ENCODE peak calls at places on chromosomes 3 and 15, in five cellular contexts. R is NB4, P is astrocyte, L is activated T-cell treated with anti-CD3 and anti-CD28 coated beads for 1 hour, I is H7. B is an unnamed sample.

GRCh38 chr3:183050706-183051105 is 48.6 kb downstream of the MCCC1 start:
- DNase-seq in R (no peak), P (no peak), L (no peak), I (no peak), B (no peak)

GRCh38 chr3:36736327-36736726 is 28.0 kb downstream of the DCLK3 start:
- DNase-seq in R (no peak), P (peak; percentile 7), L (no peak), I (no peak), B (no peak)

GRCh38 chr15:42083605-42083908 is 10.8 kb downstream of the PLA2G4D start:
- DNase-seq in R (no peak), P (no peak), L (no peak), I (no peak), B (no peak)

GRCh38 chr3:99473321-99473751 is 165.1 kb upstream of the COL8A1 start:
- DNase-seq in R (no peak), P (peak; percentile 82), L (no peak), I (no peak), B (no peak)

GRCh38 chr3:139797724-139798343 is 120.1 kb upstream of the NMNAT3 start:
- DNase-seq in R (peak; percentile 36), P (peak; percentile 25), L (no peak), I (peak; percentile 40), B (no peak)

GRCh38 chr3:63279442-63279841 is 1.3 kb downstream of the SYNPR start:
- DNase-seq in R (no peak), P (no peak), L (no peak), I (no peak), B (no peak)

GRCh38 chr3:14214764-14215163 is 36.1 kb downstream of the LSM3 start:
- DNase-seq in R (no peak), P (no peak), L (no peak), I (no peak), B (no peak)

GRCh38 chr3:55664387-55664786 is 177.3 kb upstream of the WNT5A start:
- DNase-seq in R (no peak), P (no peak), L (no peak), I (no peak), B (no peak)

GRCh38 chr3:119588112-119588511 is 8.8 kb downstream of the ADPRH start:
- DNase-seq in R (peak; percentile 40), P (no peak), L (no peak), I (no peak), B (no peak)

GRCh38 chr15:37015025-37015424 is 85.3 kb downstream of the MEIS2 start:
- DNase-seq in R (no peak), P (peak; percentile 91), L (no peak), I (no peak), B (no peak)

GRCh38 chr3:188185717-188186236 is 31.8 kb downstream of the LPP start:
- DNase-seq in R (no peak), P (peak; percentile 46), L (no peak), I (no peak), B (no peak)

GRCh38 chr15:56056626-56057025 is 63.2 kb upstream of the NEDD4 start:
- DNase-seq in R (no peak), P (no peak), L (no peak), I (no peak), B (no peak)

GRCh38 chr15:55168350-55168974 is 28.3 kb downstream of the RSL24D1 start:
- DNase-seq in R (peak; percentile 78), P (peak; percentile 34), L (peak; percentile 20), I (peak; percentile 76), B (peak; percentile 53)

GRCh38 chr15:65884511-65884910 is 15.2 kb downstream of the RAB11A start:
- DNase-seq in R (no peak), P (no peak), L (no peak), I (no peak), B (no peak)

GRCh38 chr3:19960670-19961069 is 13.8 kb downstream of the RAB5A start:
- DNase-seq in R (no peak), P (no peak), L (no peak), I (no peak), B (no peak)

GRCh38 chr3:44355634-44356033 is 17.1 kb downstream of the TCAIM start:
- DNase-seq in R (peak; percentile 80), P (peak; percentile 86), L (no peak), I (no peak), B (no peak)

GRCh38 chr3:24222165-24222805 is 272.4 kb downstream of the THRB start:
- DNase-seq in R (no peak), P (peak; percentile 57), L (no peak), I (no peak), B (no peak)

GRCh38 chr3:81643721-81644120 is 117.7 kb downstream of the GBE1 start:
- DNase-seq in R (peak; percentile 26), P (peak; percentile 22), L (no peak), I (peak; percentile 7), B (no peak)

GRCh38 chr15:78620021-78620838 is 566 bp downstream of the CHRNA3 start:
- DNase-seq in R (no peak), P (no peak), L (no peak), I (peak; percentile 92), B (no peak)

GRCh38 chr15:96066126-96066525 is 264.4 kb upstream of the NR2F2 start:
- DNase-seq in R (no peak), P (no peak), L (no peak), I (no peak), B (no peak)

GRCh38 chr15:98955980-98956723 is 51.4 kb downstream of the PGPEP1L start:
- DNase-seq in R (no peak), P (no peak), L (no peak), I (no peak), B (no peak)

GRCh38 chr3:184261270-184262165 is at the start of gene CAMK2N2:
- DNase-seq in R (peak; percentile 69), P (peak; percentile 34), L (no peak), I (peak; percentile 98), B (peak; percentile 38)

GRCh38 chr15:32901995-32902394 is 184.2 kb downstream of the GREM1 start:
- DNase-seq in R (no peak), P (no peak), L (no peak), I (no peak), B (no peak)

GRCh38 chr3:43737001-43737440 is 46.3 kb downstream of the ABHD5 start:
- DNase-seq in R (no peak), P (no peak), L (no peak), I (no peak), B (no peak)

GRCh38 chr15:92898988-92899909 is 875 bp upstream of the CHD2 start:
- DNase-seq in R (peak; percentile 68), P (no peak), L (no peak), I (no peak), B (no peak)

GRCh38 chr3:124995460-124995994 is 60.3 kb downstream of the HEG1 start:
- DNase-seq in R (peak; percentile 65), P (no peak), L (peak; percentile 4), I (peak; percentile 78), B (peak; percentile 35)

GRCh38 chr3:88113311-88114162 is 36.2 kb upstream of the C3orf38 start:
- DNase-seq in R (peak; percentile 75), P (peak; percentile 42), L (peak; percentile 19), I (peak; percentile 23), B (peak; percentile 12)

GRCh38 chr3:150000631-150001030 is 29.9 kb upstream of the PFN2 start:
- DNase-seq in R (no peak), P (peak; percentile 25), L (no peak), I (no peak), B (no peak)

GRCh38 chr3:17339233-17339632 is 403.2 kb downstream of the TBC1D5 start:
- DNase-seq in R (no peak), P (no peak), L (no peak), I (no peak), B (no peak)

GRCh38 chr3:99639579-99639978 is 1.2 kb downstream of the COL8A1 start:
- DNase-seq in R (peak; percentile 34), P (no peak), L (no peak), I (no peak), B (no peak)

GRCh38 chr15:42364529-42364928 is 5.2 kb downstream of the CAPN3 start:
- DNase-seq in R (no peak), P (no peak), L (no peak), I (no peak), B (no peak)

GRCh38 chr3:87706176-87706575 is 352.6 kb downstream of the CGGBP1 start:
- DNase-seq in R (peak; percentile 4), P (no peak), L (no peak), I (no peak), B (no peak)

GRCh38 chr3:114846252-114846651 is 300.8 kb downstream of the ZBTB20 start:
- DNase-seq in R (no peak), P (no peak), L (no peak), I (no peak), B (no peak)